ENCODE peak calls at places on chromosomes 16 and 17, in five cellular contexts. One of them, this sample, is unnamed.

GRCh38 chr17:74522381-74523090 is 8.7 kb downstream of the CD300LB start:
- DNase-seq in activated CD4-positive, CD25-positive, alpha-beta regulatory T cell: no peak
- DNase-seq in Kasumi-1: no peak
- DNase-seq in GM06990: no peak
- DNase-seq in HT-29: no peak
- DNase-seq in this sample: no peak

GRCh38 chr17:73340093-73340596 is 28.3 kb upstream of the CDC42EP4 start:
- DNase-seq in activated CD4-positive, CD25-positive, alpha-beta regulatory T cell: no peak
- DNase-seq in Kasumi-1: no peak
- DNase-seq in GM06990: no peak
- DNase-seq in HT-29: peak; percentile 73
- DNase-seq in this sample: no peak

GRCh38 chr16:83577201-83577600 is 230.6 kb upstream of the HSBP1 start:
- DNase-seq in activated CD4-positive, CD25-positive, alpha-beta regulatory T cell: no peak
- DNase-seq in Kasumi-1: no peak
- DNase-seq in GM06990: no peak
- DNase-seq in HT-29: no peak
- DNase-seq in this sample: no peak

GRCh38 chr17:15250459-15250858 is 14.7 kb downstream of the PMP22 start:
- DNase-seq in activated CD4-positive, CD25-positive, alpha-beta regulatory T cell: no peak
- DNase-seq in Kasumi-1: no peak
- DNase-seq in GM06990: no peak
- DNase-seq in HT-29: no peak
- DNase-seq in this sample: no peak

GRCh38 chr16:22898131-22898530 is 84.2 kb downstream of the HS3ST2 start:
- DNase-seq in activated CD4-positive, CD25-positive, alpha-beta regulatory T cell: no peak
- DNase-seq in Kasumi-1: no peak
- DNase-seq in GM06990: no peak
- DNase-seq in HT-29: no peak
- DNase-seq in this sample: no peak

GRCh38 chr16:73033271-73033998 is 14.5 kb downstream of the ZFHX3 start:
- DNase-seq in activated CD4-positive, CD25-positive, alpha-beta regulatory T cell: no peak
- DNase-seq in Kasumi-1: peak; percentile 12
- DNase-seq in GM06990: peak; percentile 54
- DNase-seq in HT-29: no peak
- DNase-seq in this sample: no peak

GRCh38 chr17:50165867-50166517 is at the start of gene SGCA:
- DNase-seq in activated CD4-positive, CD25-positive, alpha-beta regulatory T cell: no peak
- DNase-seq in Kasumi-1: no peak
- DNase-seq in GM06990: no peak
- DNase-seq in HT-29: no peak
- DNase-seq in this sample: no peak

GRCh38 chr16:52471650-52472370 is 75.1 kb downstream of the TOX3 start:
- DNase-seq in activated CD4-positive, CD25-positive, alpha-beta regulatory T cell: no peak
- DNase-seq in Kasumi-1: no peak
- DNase-seq in GM06990: no peak
- DNase-seq in HT-29: no peak
- DNase-seq in this sample: no peak

GRCh38 chr16:87263418-87264052 is 53.7 kb downstream of the C16orf95 start:
- DNase-seq in activated CD4-positive, CD25-positive, alpha-beta regulatory T cell: no peak
- DNase-seq in Kasumi-1: no peak
- DNase-seq in GM06990: no peak
- DNase-seq in HT-29: peak; percentile 11
- DNase-seq in this sample: no peak

GRCh38 chr16:12090162-12090552 is 113.6 kb downstream of the SNX29 start:
- DNase-seq in activated CD4-positive, CD25-positive, alpha-beta regulatory T cell: no peak
- DNase-seq in Kasumi-1: no peak
- DNase-seq in GM06990: no peak
- DNase-seq in HT-29: no peak
- DNase-seq in this sample: no peak

GRCh38 chr16:20023190-20023589 is 50.5 kb downstream of the GPR139 start:
- DNase-seq in activated CD4-positive, CD25-positive, alpha-beta regulatory T cell: no peak
- DNase-seq in Kasumi-1: no peak
- DNase-seq in GM06990: no peak
- DNase-seq in HT-29: peak; percentile 40
- DNase-seq in this sample: no peak

GRCh38 chr17:38403491-38403890 is 24.8 kb upstream of the ARHGAP23 start:
- DNase-seq in activated CD4-positive, CD25-positive, alpha-beta regulatory T cell: no peak
- DNase-seq in Kasumi-1: peak; percentile 34
- DNase-seq in GM06990: no peak
- DNase-seq in HT-29: peak; percentile 48
- DNase-seq in this sample: no peak

GRCh38 chr16:27491894-27492587 is 57.7 kb downstream of the GTF3C1 start:
- DNase-seq in activated CD4-positive, CD25-positive, alpha-beta regulatory T cell: no peak
- DNase-seq in Kasumi-1: no peak
- DNase-seq in GM06990: no peak
- DNase-seq in HT-29: no peak
- DNase-seq in this sample: no peak

GRCh38 chr17:32142038-32142856 is at the start of gene RHOT1:
- DNase-seq in activated CD4-positive, CD25-positive, alpha-beta regulatory T cell: peak; percentile 53
- DNase-seq in Kasumi-1: peak; percentile 83
- DNase-seq in GM06990: peak; percentile 87
- DNase-seq in HT-29: peak; percentile 92
- DNase-seq in this sample: peak; percentile 89

GRCh38 chr17:30376621-30377452 is 1.9 kb upstream of the CPD start:
- DNase-seq in activated CD4-positive, CD25-positive, alpha-beta regulatory T cell: no peak
- DNase-seq in Kasumi-1: no peak
- DNase-seq in GM06990: peak; percentile 47
- DNase-seq in HT-29: peak; percentile 57
- DNase-seq in this sample: peak; percentile 54

GRCh38 chr17:5115673-5116651 is at the start of gene USP6:
- DNase-seq in activated CD4-positive, CD25-positive, alpha-beta regulatory T cell: no peak
- DNase-seq in Kasumi-1: no peak
- DNase-seq in GM06990: peak; percentile 11
- DNase-seq in HT-29: no peak
- DNase-seq in this sample: peak; percentile 25

GRCh38 chr17:17737938-17738894 is 57.0 kb downstream of the RAI1 start:
- DNase-seq in activated CD4-positive, CD25-positive, alpha-beta regulatory T cell: no peak
- DNase-seq in Kasumi-1: no peak
- DNase-seq in GM06990: no peak
- DNase-seq in HT-29: peak; percentile 81
- DNase-seq in this sample: peak; percentile 47

GRCh38 chr17:42514867-42515266 is 21.2 kb upstream of the NAGLU start:
- DNase-seq in activated CD4-positive, CD25-positive, alpha-beta regulatory T cell: no peak
- DNase-seq in Kasumi-1: no peak
- DNase-seq in GM06990: no peak
- DNase-seq in HT-29: no peak
- DNase-seq in this sample: no peak

GRCh38 chr17:42019509-42020404 is at the start of gene NKIRAS2:
- DNase-seq in activated CD4-positive, CD25-positive, alpha-beta regulatory T cell: peak; percentile 86
- DNase-seq in Kasumi-1: peak; percentile 85
- DNase-seq in GM06990: peak; percentile 93
- DNase-seq in HT-29: peak; percentile 89
- DNase-seq in this sample: peak; percentile 95

GRCh38 chr16:31874354-31875111 is 926 bp downstream of the ZNF267 start:
- DNase-seq in activated CD4-positive, CD25-positive, alpha-beta regulatory T cell: no peak
- DNase-seq in Kasumi-1: peak; percentile 92
- DNase-seq in GM06990: peak; percentile 41
- DNase-seq in HT-29: peak; percentile 71
- DNase-seq in this sample: peak; percentile 67

GRCh38 chr17:35185849-35186248 is 8.3 kb downstream of the SLC35G3 start:
- DNase-seq in activated CD4-positive, CD25-positive, alpha-beta regulatory T cell: no peak
- DNase-seq in Kasumi-1: no peak
- DNase-seq in GM06990: no peak
- DNase-seq in HT-29: no peak
- DNase-seq in this sample: peak; percentile 54

GRCh38 chr17:30858556-30859250 is 26.9 kb downstream of the ATAD5 start:
- DNase-seq in activated CD4-positive, CD25-positive, alpha-beta regulatory T cell: no peak
- DNase-seq in Kasumi-1: no peak
- DNase-seq in GM06990: no peak
- DNase-seq in HT-29: no peak
- DNase-seq in this sample: no peak

GRCh38 chr17:81558941-81559806 is 7.0 kb upstream of the FAAP100 start:
- DNase-seq in activated CD4-positive, CD25-positive, alpha-beta regulatory T cell: no peak
- DNase-seq in Kasumi-1: no peak
- DNase-seq in GM06990: no peak
- DNase-seq in HT-29: no peak
- DNase-seq in this sample: no peak

GRCh38 chr16:65739518-65739917 is 617.7 kb upstream of the CDH11 start:
- DNase-seq in activated CD4-positive, CD25-positive, alpha-beta regulatory T cell: no peak
- DNase-seq in Kasumi-1: no peak
- DNase-seq in GM06990: no peak
- DNase-seq in HT-29: no peak
- DNase-seq in this sample: no peak

GRCh38 chr17:79633937-79634813 is 23.3 kb upstream of the RBFOX3 start:
- DNase-seq in activated CD4-positive, CD25-positive, alpha-beta regulatory T cell: no peak
- DNase-seq in Kasumi-1: no peak
- DNase-seq in GM06990: no peak
- DNase-seq in HT-29: no peak
- DNase-seq in this sample: no peak

GRCh38 chr16:74271879-74272278 is 24.7 kb upstream of the PSMD7 start:
- DNase-seq in activated CD4-positive, CD25-positive, alpha-beta regulatory T cell: no peak
- DNase-seq in Kasumi-1: no peak
- DNase-seq in GM06990: no peak
- DNase-seq in HT-29: no peak
- DNase-seq in this sample: no peak

This sample was measured in GM20000.